ENCODE peak calls at places on chromosomes 11 and 22, in ten cellular contexts. Y is A549, V is sigmoid colon, O is adrenal gland, N is body of pancreas, I is GM23338, C is tibial artery, S is ovary, K is fibroblast of lung, T is colonic mucosa. X is an unnamed sample.

GRCh38 chr22:21450320-21450831 is 16.8 kb upstream of the TMEM191C start:
- DNase-seq in T (peak; percentile 13), K (no peak), O (peak; percentile 17), Y (no peak), I (peak; percentile 47), V (peak; percentile 40), N (no peak), S (peak; percentile 14), C (peak; percentile 42), X (peak; percentile 6)

GRCh38 chr22:35915477-35916013 is 113.1 kb downstream of the RBFOX2 start:
- DNase-seq in N (no peak), Y (no peak), K (peak; percentile 79), V (no peak), T (no peak), C (no peak), I (no peak), S (no peak), O (no peak), X (no peak)

GRCh38 chr22:29449296-29449863 is 11.0 kb downstream of the RFPL1 start:
- DNase-seq in C (peak; percentile 41), N (no peak), I (no peak), K (no peak), Y (no peak), S (no peak), V (no peak), O (no peak), T (no peak), X (no peak)

GRCh38 chr22:41781508-41781906 is 19.0 kb upstream of the CCDC134 start:
- DNase-seq in S (no peak), Y (no peak), C (no peak), O (no peak), T (no peak), K (no peak), I (no peak), V (no peak), N (no peak), X (no peak)

GRCh38 chr11:10605941-10606381 is 37.5 kb upstream of the LYVE1 start:
- DNase-seq in C (peak; percentile 81), K (peak; percentile 67), N (no peak), S (peak; percentile 46), V (peak; percentile 83), I (peak; percentile 55), T (peak; percentile 34), Y (no peak), O (peak; percentile 70), X (peak; percentile 82)

GRCh38 chr11:59879534-59879933 is 952 bp downstream of the OOSP3 start:
- DNase-seq in S (no peak), T (no peak), C (no peak), N (no peak), V (no peak), Y (no peak), K (no peak), O (no peak), I (no peak), X (no peak)

GRCh38 chr11:59673291-59673690 is 4.5 kb upstream of the PATL1 start:
- DNase-seq in C (no peak), K (no peak), I (no peak), N (no peak), S (no peak), Y (no peak), O (no peak), V (no peak), T (no peak), X (no peak)

GRCh38 chr11:134272381-134273316 is 3.5 kb upstream of the GLB1L3 start:
- DNase-seq in T (no peak), V (no peak), N (no peak), I (peak; percentile 91), K (no peak), S (no peak), Y (no peak), C (no peak), O (no peak), X (no peak)

GRCh38 chr11:110147965-110148709 is 54.9 kb downstream of the ZC3H12C start:
- DNase-seq in C (no peak), I (no peak), K (peak; percentile 93), Y (peak; percentile 51), O (no peak), N (no peak), S (no peak), T (no peak), V (no peak), X (no peak)

GRCh38 chr11:10301656-10302293 is 3.1 kb upstream of the ADM start:
- DNase-seq in I (no peak), V (no peak), O (no peak), K (peak; percentile 67), S (no peak), Y (no peak), C (no peak), N (no peak), T (no peak), X (no peak)

GRCh38 chr11:2792376-2793250 is 92.8 kb upstream of the KCNQ1OT1 start:
- DNase-seq in O (peak; percentile 20), S (peak; percentile 31), C (peak; percentile 59), T (no peak), V (peak; percentile 60), N (peak; percentile 17), I (peak; percentile 47), Y (no peak), K (no peak), X (peak; percentile 18)

GRCh38 chr11:45994421-45995341 is 72.2 kb downstream of the LARGE2 start:
- DNase-seq in K (peak; percentile 62), V (no peak), I (peak; percentile 83), T (no peak), N (no peak), C (no peak), O (peak; percentile 33), Y (no peak), S (no peak), X (no peak)

GRCh38 chr11:10979529-10979928 is 121.7 kb upstream of the ZBED5 start:
- DNase-seq in V (no peak), T (no peak), C (no peak), K (no peak), S (no peak), O (no peak), Y (no peak), I (no peak), N (no peak), X (no peak)

GRCh38 chr11:92550411-92550810 is 325.8 kb downstream of the FAT3 start:
- DNase-seq in O (no peak), V (no peak), C (no peak), N (peak; percentile 49), Y (no peak), S (no peak), K (no peak), T (no peak), I (peak; percentile 74), X (no peak)

GRCh38 chr11:98630736-98631135 is 390.0 kb upstream of the CNTN5 start:
- DNase-seq in K (no peak), S (no peak), C (no peak), N (no peak), O (no peak), I (peak; percentile 9), Y (no peak), T (no peak), V (no peak), X (no peak)

GRCh38 chr11:25562417-25562816 is 769.5 kb upstream of the ANO3 start:
- DNase-seq in Y (no peak), C (no peak), T (no peak), V (no peak), K (peak; percentile 1), N (no peak), O (no peak), I (no peak), S (no peak), X (no peak)

DNA sequence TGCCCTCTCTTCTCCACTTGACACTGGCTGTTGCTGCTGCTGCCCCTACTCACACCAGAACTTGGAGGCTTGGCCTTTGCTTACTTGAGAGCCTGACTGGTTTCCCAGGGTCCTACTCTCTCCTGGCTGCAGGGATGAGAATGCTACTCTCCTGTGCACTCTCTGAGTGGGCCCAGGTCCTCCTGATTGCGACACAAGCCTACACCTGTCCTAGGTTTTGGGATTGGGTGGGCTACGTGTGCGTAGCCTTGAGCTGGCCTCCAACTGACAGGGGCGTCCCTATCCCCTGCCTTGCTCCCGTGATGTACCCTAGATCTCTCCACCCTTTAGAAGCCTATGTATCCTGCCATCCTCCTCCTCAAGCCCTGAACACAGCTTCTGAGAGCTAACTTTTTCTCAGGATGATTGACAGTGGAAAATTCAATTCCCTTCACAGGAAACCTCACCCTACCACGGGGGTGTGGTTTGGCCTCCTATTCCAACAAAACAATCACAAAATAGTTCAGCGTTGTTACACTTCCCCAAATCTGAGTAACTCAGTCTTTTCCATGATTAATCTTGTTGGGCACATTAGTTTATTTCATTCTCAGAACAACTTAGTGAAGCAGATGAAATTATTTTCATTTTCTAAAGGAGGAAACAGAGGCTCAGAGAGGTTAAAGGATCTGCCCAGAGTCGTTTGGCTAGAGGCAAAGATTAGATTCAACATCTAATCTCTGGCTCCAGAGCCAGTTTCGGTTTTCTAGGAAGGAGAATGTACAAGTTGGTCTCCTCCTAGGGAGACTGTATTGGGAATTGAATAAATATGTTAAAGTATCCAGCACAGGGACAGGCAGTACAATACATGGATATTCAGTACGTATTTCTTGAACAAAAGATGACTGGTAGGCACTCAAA is 17.6 kb upstream of the AMOTL1 start:
- DNase-seq in S (no peak), K (no peak), O (no peak), T (no peak), Y (no peak), C (no peak), I (no peak), V (no peak), N (no peak), X (no peak)
- H3K4me1 ChIP-seq in S (no peaks in the 10 kb centered on the region), K (peaks cover 2% of the 10 kb centered on the region), O (no peaks in the 10 kb centered on the region), T (no peaks in the 10 kb centered on the region), Y (peaks cover 71% of the 10 kb centered on the region), C (peaks cover 2% of the 10 kb centered on the region), I (peaks cover 8% of the 10 kb centered on the region), V (peaks cover 42% of the 10 kb centered on the region), N (peaks cover 39% of the 10 kb centered on the region), X (peaks cover 3% of the 10 kb centered on the region)

DNA sequence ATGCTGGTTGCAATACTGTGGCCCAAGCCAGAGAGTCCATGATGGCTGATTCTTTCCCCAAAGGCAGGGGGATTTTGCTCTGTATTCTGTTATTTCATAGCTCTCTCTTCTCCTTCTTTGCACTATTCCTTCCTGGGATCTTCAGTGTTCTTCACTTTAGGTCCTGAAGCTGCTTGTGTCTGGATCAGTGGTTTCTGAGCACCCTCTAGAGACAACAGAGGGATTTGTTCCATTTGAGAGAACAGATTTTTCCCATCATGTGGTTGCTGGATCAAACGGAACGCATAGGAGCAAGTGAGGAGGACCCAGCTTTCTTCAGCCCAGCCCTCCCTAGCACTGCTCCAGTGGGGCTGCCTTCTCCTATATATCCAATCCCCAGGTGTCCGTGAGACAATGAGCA is 68.7 kb upstream of the SYN3 start:
- DNase-seq in N (no peak), K (no peak), I (peak; percentile 75), T (no peak), C (no peak), S (no peak), V (no peak), Y (peak; percentile 35), O (no peak), X (no peak)
- TF ChIP-seq CTCF in N (no peak), K (no peak), I (peak; percentile 88), T (no peak), C (no peak), S (no peak), V (no peak), Y (peak; percentile 24), O (peak; percentile 50), X (no peak)

GRCh38 chr22:46671824-46672432 is 51.7 kb downstream of the GRAMD4 start:
- DNase-seq in K (no peak), I (no peak), Y (no peak), O (no peak), C (no peak), N (no peak), T (peak; percentile 46), S (no peak), V (no peak), X (no peak)
- H3K27ac ChIP-seq in K (no peak overlapping the region), I (no peak overlapping the region), Y (no peak overlapping the region), O (no peak overlapping the region), C (no peak overlapping the region), N (no peak overlapping the region), T (no peak overlapping the region), S (no peak overlapping the region), V (no peak overlapping the region), X (no peak overlapping the region)

GRCh38 chr22:23271597-23271908 is 91.2 kb downstream of the BCR start:
- DNase-seq in C (no peak), V (no peak), T (no peak), I (no peak), S (no peak), N (no peak), Y (no peak), O (no peak), K (no peak), X (no peak)
- H3K4me1 ChIP-seq in C (no peaks in the 10 kb centered on the region), V (peaks cover 4% of the 10 kb centered on the region), T (no peaks in the 10 kb centered on the region), I (peaks cover 21% of the 10 kb centered on the region), S (no peaks in the 10 kb centered on the region), N (no peaks in the 10 kb centered on the region), Y (no peaks in the 10 kb centered on the region), O (no peaks in the 10 kb centered on the region), K (no peaks in the 10 kb centered on the region), X (no peaks in the 10 kb centered on the region)